ENCODE peak calls at places on chromosomes 12 and 14, in seven cellular contexts. J, V, W, C, K, X and F are unnamed samples.

GRCh38 chr14:38107216-38107631 is 100.5 kb upstream of the SSTR1 start:
- DNase-seq in V (no peak), J (no peak), W (no peak), X (no peak), C (no peak), K (no peak), F (no peak)

GRCh38 chr14:63996575-63997220 is 143.9 kb downstream of the SYNE2 start:
- DNase-seq in J (no peak), W (no peak), C (no peak), V (no peak), K (no peak), X (no peak), F (no peak)

GRCh38 chr14:79011091-79011919 is 841.1 kb downstream of the NRXN3 start:
- DNase-seq in V (no peak), W (peak; percentile 15), J (no peak), K (no peak), X (no peak), C (no peak), F (no peak)

GRCh38 chr14:103267226-103267625 is 66.8 kb upstream of the EIF5 start:
- DNase-seq in J (no peak), C (no peak), X (no peak), W (no peak), K (no peak), V (no peak), F (no peak)

GRCh38 chr14:70887207-70888150 is 19.8 kb upstream of the PCNX1 start:
- DNase-seq in V (no peak), K (no peak), J (no peak), C (no peak), W (peak; percentile 86), X (no peak), F (no peak)

GRCh38 chr12:2833810-2834209 is 1.0 kb downstream of the NRIP2 start:
- DNase-seq in J (no peak), V (peak; percentile 32), K (no peak), W (no peak), X (no peak), C (no peak), F (no peak)

GRCh38 chr14:100535287-100536131 is 51.7 kb downstream of the BEGAIN start:
- DNase-seq in J (no peak), W (no peak), K (peak; percentile 11), C (peak; percentile 10), V (peak; percentile 39), X (peak; percentile 67), F (no peak)

GRCh38 chr12:115798309-115798917 is 479.1 kb downstream of the MED13L start:
- DNase-seq in W (no peak), K (no peak), X (no peak), V (no peak), C (no peak), J (no peak), F (no peak)

GRCh38 chr12:72323881-72324280 is 51.7 kb downstream of the TRHDE start:
- DNase-seq in J (no peak), C (no peak), X (no peak), V (no peak), W (no peak), K (no peak), F (no peak)

GRCh38 chr12:67043771-67044170 is 225.4 kb upstream of the CAND1 start:
- DNase-seq in K (no peak), V (no peak), C (no peak), X (no peak), J (no peak), W (no peak), F (no peak)

GRCh38 chr12:107145397-107145796 is 52.0 kb upstream of the CRY1 start:
- DNase-seq in K (no peak), X (no peak), V (no peak), C (no peak), W (no peak), J (no peak), F (no peak)

GRCh38 chr12:123232807-123233504 is at the start of the genes MPHOSPH9 and MTRFR:
- DNase-seq in C (peak; percentile 98), W (peak; percentile 99), V (peak; percentile 98), K (peak; percentile 99), X (peak; percentile 99), J (peak; percentile 99), F (peak; percentile 99)

GRCh38 chr12:80936353-80936641 is 1.4 kb downstream of the LIN7A start:
- DNase-seq in W (no peak), K (no peak), V (no peak), J (no peak), C (no peak), X (no peak), F (no peak)

GRCh38 chr14:103126088-103126872 is 3.0 kb downstream of the TNFAIP2 start:
- DNase-seq in C (no peak), K (peak; percentile 17), W (no peak), V (peak; percentile 38), J (no peak), X (no peak), F (peak; percentile 41)

GRCh38 chr14:39034481-39035296 is 68.3 kb downstream of the SEC23A start:
- DNase-seq in C (no peak), K (no peak), X (no peak), J (no peak), W (no peak), V (no peak), F (no peak)

GRCh38 chr12:77049767-77050353 is 15.5 kb downstream of the E2F7 start:
- DNase-seq in X (no peak), J (no peak), W (peak; percentile 23), C (no peak), V (no peak), K (no peak), F (no peak)

GRCh38 chr12:52187640-52188039 is 4.2 kb downstream of the KRT80 start:
- DNase-seq in J (no peak), V (no peak), X (no peak), C (no peak), W (no peak), K (no peak), F (no peak)

GRCh38 chr12:114238808-114239207 is 167.1 kb downstream of the TBX5 start:
- DNase-seq in C (no peak), X (no peak), W (no peak), J (no peak), K (no peak), V (no peak), F (no peak)

DNA sequence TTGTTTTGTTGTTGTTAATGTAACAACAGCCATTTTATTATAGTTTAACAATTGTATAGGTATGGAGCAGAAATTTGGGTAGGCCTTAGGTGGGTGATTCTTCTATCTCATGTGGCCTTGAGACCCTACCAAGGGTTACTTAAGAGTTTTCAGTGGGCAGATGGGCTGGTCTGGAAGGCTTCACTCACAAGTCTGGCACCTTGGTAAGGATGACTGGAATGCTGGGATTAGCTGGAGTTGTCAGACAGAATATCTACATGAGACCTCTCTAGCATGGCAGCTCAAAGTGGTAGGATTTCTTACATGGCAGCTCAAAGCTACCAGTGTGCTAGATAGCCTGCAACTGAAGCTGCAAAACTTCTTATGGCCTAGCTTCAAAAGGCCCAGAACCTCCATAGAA is 2.2 kb upstream of the MARS1 start:
- DNase-seq in W (no peak), J (no peak), C (no peak), K (no peak), V (no peak), X (no peak), F (no peak)
- H3K27ac ChIP-seq in W (no peak overlapping the region), J (no peak overlapping the region), C (no peak overlapping the region), K (no peak overlapping the region), V (no peak overlapping the region), X (no peak overlapping the region), F (no peak overlapping the region)

DNA sequence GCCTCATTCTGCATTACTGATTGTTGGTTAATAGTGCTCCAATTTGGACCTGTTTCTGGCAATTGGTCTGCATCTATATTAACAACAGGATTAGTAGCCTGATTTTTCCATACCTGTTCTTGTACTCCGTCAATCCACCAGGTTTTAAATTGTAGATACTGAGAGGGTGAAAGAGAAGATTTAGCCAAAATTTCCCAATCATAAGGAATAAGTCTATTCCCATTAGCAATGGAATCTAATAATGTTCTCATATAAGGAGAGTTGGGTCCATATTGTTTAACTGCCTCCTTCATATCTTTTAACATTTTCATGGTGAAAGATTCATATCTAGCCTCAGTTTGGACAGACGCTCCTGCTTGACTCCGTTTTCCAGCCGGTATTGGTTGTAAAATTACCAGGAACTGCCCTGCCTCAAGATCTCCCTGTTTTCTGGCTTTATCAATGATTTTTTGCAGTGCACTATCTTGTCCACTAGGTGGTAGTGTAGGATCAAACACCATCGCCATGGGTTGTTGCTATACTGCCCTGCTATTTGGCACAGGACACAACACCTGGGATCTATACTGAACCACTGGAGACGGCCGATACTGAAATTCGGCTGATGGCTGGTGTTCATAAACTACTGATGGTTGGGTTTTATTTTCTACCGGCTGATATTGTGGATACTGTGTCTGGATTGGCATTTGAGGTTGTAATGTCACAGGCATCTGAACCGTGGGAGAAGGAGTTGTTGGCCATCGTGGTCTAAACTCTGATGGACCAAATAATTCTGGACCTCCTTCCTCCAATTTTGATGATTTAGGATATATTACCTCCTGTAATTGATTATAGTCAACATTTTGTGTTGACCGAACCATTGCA is 25.2 kb downstream of the DHRS4L2 start:
- DNase-seq in C (no peak), K (no peak), W (peak; percentile 48), J (peak; percentile 57), V (no peak), X (no peak), F (no peak)
- H3K4me3 ChIP-seq in C (no peak overlapping the region), K (peak overlapping the region; percentile 4), W (no peak overlapping the region), J (no peak overlapping the region), V (no peak overlapping the region), X (no peak overlapping the region), F (no peak overlapping the region)

GRCh38 chr14:23146423-23146910 is 27.4 kb upstream of the CEBPE start:
- DNase-seq in J (no peak), K (no peak), X (no peak), V (no peak), C (no peak), W (no peak), F (no peak)

GRCh38 chr14:23147676-23148075 is 28.6 kb upstream of the CEBPE start:
- DNase-seq in C (no peak), J (no peak), W (peak; percentile 27), V (no peak), X (no peak), K (no peak), F (no peak)

GRCh38 chr14:23145794-23146422 is 26.9 kb upstream of the CEBPE start:
- DNase-seq in V (no peak), J (no peak), K (no peak), W (no peak), X (no peak), C (no peak), F (no peak)

GRCh38 chr14:23148596-23149249 is 29.7 kb upstream of the CEBPE start:
- DNase-seq in W (no peak), X (no peak), K (no peak), V (no peak), C (no peak), J (no peak), F (no peak)

DNA sequence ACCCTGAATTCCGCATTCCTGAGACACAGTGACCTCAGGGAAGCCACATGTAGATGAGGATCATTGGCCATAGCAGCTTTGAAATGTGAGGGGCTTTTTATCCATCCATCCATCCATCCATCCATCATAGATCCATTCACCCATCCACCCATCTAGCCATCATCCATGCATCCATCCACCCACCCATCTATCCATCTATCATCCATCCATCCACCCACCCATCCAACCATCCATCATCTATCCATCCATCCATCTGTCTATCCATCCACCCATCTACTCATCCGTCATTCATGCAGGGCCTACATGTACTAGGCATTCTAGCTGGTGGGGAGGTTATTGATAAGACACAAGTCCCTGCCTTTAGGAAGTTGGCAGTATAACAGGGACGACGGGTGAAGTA is 27.9 kb upstream of the CEBPE start:
- DNase-seq in V (no peak), X (no peak), C (no peak), J (no peak), W (no peak), K (no peak), F (no peak)
- H3K27ac ChIP-seq in V (no peak overlapping the region), X (no peak overlapping the region), C (no peak overlapping the region), J (peak overlapping the region; percentile 71), W (no peak overlapping the region), K (peak overlapping the region; percentile 78), F (no peak overlapping the region)

GRCh38 chr12:94187351-94187750 is 39.0 kb downstream of the PLXNC1 start:
- DNase-seq in X (no peak), C (no peak), W (no peak), V (no peak), J (no peak), K (no peak), F (no peak)
- H3K4me3 ChIP-seq in X (no peak overlapping the region), C (no peak overlapping the region), W (peak overlapping the region; percentile 55), V (no peak overlapping the region), J (no peak overlapping the region), K (no peak overlapping the region), F (no peak overlapping the region)